ENCODE peak calls at places on chromosomes 7 and 10, in six cellular contexts. One of them, this sample, is unnamed.

GRCh38 chr10:125762692-125763648 is 12.7 kb downstream of the MMP21 start:
- DNase-seq in IMR-90: no peak
- DNase-seq in pancreas: no peak
- DNase-seq in psoas muscle: no peak
- DNase-seq in left ventricle myocardium inferior: no peak
- DNase-seq in astrocyte: no peak
- DNase-seq in this sample: no peak

GRCh38 chr7:98654524-98655272 is 37.6 kb downstream of the NPTX2 start:
- DNase-seq in left ventricle myocardium inferior: no peak
- DNase-seq in psoas muscle: no peak
- DNase-seq in IMR-90: no peak
- DNase-seq in astrocyte: no peak
- DNase-seq in pancreas: peak
- DNase-seq in this sample: no peak

GRCh38 chr10:114537791-114538543 is 120.1 kb downstream of the ABLIM1 start:
- DNase-seq in astrocyte: no peak
- DNase-seq in pancreas: no peak
- DNase-seq in psoas muscle: no peak
- DNase-seq in IMR-90: no peak
- DNase-seq in left ventricle myocardium inferior: no peak
- DNase-seq in this sample: no peak

GRCh38 chr7:77269360-77270075 is 69.9 kb upstream of the FGL2 start:
- DNase-seq in IMR-90: peak
- DNase-seq in pancreas: no peak
- DNase-seq in astrocyte: no peak
- DNase-seq in psoas muscle: no peak
- DNase-seq in left ventricle myocardium inferior: no peak
- DNase-seq in this sample: no peak

GRCh38 chr10:80296942-80297341 is 7.5 kb upstream of the MAT1A start:
- DNase-seq in pancreas: no peak
- DNase-seq in IMR-90: no peak
- DNase-seq in astrocyte: no peak
- DNase-seq in psoas muscle: no peak
- DNase-seq in left ventricle myocardium inferior: no peak
- DNase-seq in this sample: no peak

GRCh38 chr7:134443396-134444070 is 15.4 kb downstream of the AKR1B1 start:
- DNase-seq in left ventricle myocardium inferior: no peak
- DNase-seq in IMR-90: no peak
- DNase-seq in psoas muscle: no peak
- DNase-seq in pancreas: no peak
- DNase-seq in astrocyte: no peak
- DNase-seq in this sample: no peak

GRCh38 chr7:127189885-127190284 is 62.9 kb downstream of the GRM8 start:
- DNase-seq in astrocyte: no peak
- DNase-seq in left ventricle myocardium inferior: no peak
- DNase-seq in IMR-90: no peak
- DNase-seq in pancreas: no peak
- DNase-seq in psoas muscle: no peak
- DNase-seq in this sample: no peak

GRCh38 chr7:85475476-85475875 is 288.6 kb upstream of the SEMA3D start:
- DNase-seq in psoas muscle: no peak
- DNase-seq in IMR-90: no peak
- DNase-seq in pancreas: no peak
- DNase-seq in astrocyte: no peak
- DNase-seq in left ventricle myocardium inferior: no peak
- DNase-seq in this sample: no peak

GRCh38 chr10:78664929-78665525 is 403.7 kb upstream of the ZMIZ1 start:
- DNase-seq in IMR-90: peak
- DNase-seq in psoas muscle: no peak
- DNase-seq in left ventricle myocardium inferior: no peak
- DNase-seq in pancreas: no peak
- DNase-seq in astrocyte: peak
- DNase-seq in this sample: no peak

GRCh38 chr7:35248576-35249536 is 5.0 kb downstream of the TBX20 start:
- DNase-seq in psoas muscle: no peak
- DNase-seq in IMR-90: no peak
- DNase-seq in astrocyte: no peak
- DNase-seq in left ventricle myocardium inferior: no peak
- DNase-seq in pancreas: no peak
- DNase-seq in this sample: no peak

GRCh38 chr7:2541291-2542010 is 13.9 kb downstream of the BRAT1 start:
- DNase-seq in IMR-90: no peak
- DNase-seq in psoas muscle: no peak
- DNase-seq in left ventricle myocardium inferior: no peak
- DNase-seq in pancreas: peak
- DNase-seq in astrocyte: no peak
- DNase-seq in this sample: no peak

GRCh38 chr7:41162612-41163011 is 540.3 kb downstream of the INHBA start:
- DNase-seq in IMR-90: peak
- DNase-seq in psoas muscle: no peak
- DNase-seq in pancreas: no peak
- DNase-seq in astrocyte: peak
- DNase-seq in left ventricle myocardium inferior: no peak
- DNase-seq in this sample: no peak

GRCh38 chr10:46516660-46517416 is 39.6 kb downstream of the GPRIN2 start:
- DNase-seq in astrocyte: peak
- DNase-seq in pancreas: no peak
- DNase-seq in psoas muscle: no peak
- DNase-seq in left ventricle myocardium inferior: no peak
- DNase-seq in IMR-90: peak
- DNase-seq in this sample: peak

GRCh38 chr7:5420108-5420840 is 3.4 kb downstream of the TNRC18 start:
- DNase-seq in psoas muscle: peak
- DNase-seq in left ventricle myocardium inferior: peak
- DNase-seq in pancreas: peak
- DNase-seq in astrocyte: no peak
- DNase-seq in IMR-90: no peak
- DNase-seq in this sample: no peak

GRCh38 chr7:151008143-151008510 is 16.2 kb downstream of the ATG9B start:
- DNase-seq in pancreas: no peak
- DNase-seq in psoas muscle: no peak
- DNase-seq in left ventricle myocardium inferior: no peak
- DNase-seq in astrocyte: no peak
- DNase-seq in IMR-90: no peak
- DNase-seq in this sample: no peak

GRCh38 chr10:94299417-94299816 is 63.3 kb downstream of the NOC3L start:
- DNase-seq in left ventricle myocardium inferior: no peak
- DNase-seq in pancreas: no peak
- DNase-seq in IMR-90: peak
- DNase-seq in psoas muscle: no peak
- DNase-seq in astrocyte: peak
- DNase-seq in this sample: no peak

GRCh38 chr10:111357859-111358258 is 281.0 kb downstream of the ADRA2A start:
- DNase-seq in psoas muscle: no peak
- DNase-seq in astrocyte: no peak
- DNase-seq in left ventricle myocardium inferior: no peak
- DNase-seq in pancreas: no peak
- DNase-seq in IMR-90: no peak
- DNase-seq in this sample: no peak

GRCh38 chr7:77796960-77797359 is 1.3 kb downstream of the TMEM60 start:
- DNase-seq in astrocyte: no peak
- DNase-seq in left ventricle myocardium inferior: no peak
- DNase-seq in IMR-90: no peak
- DNase-seq in psoas muscle: no peak
- DNase-seq in pancreas: no peak
- DNase-seq in this sample: no peak

GRCh38 chr7:153939654-153940053 is 112.5 kb upstream of the DPP6 start:
- DNase-seq in pancreas: no peak
- DNase-seq in left ventricle myocardium inferior: no peak
- DNase-seq in IMR-90: no peak
- DNase-seq in astrocyte: no peak
- DNase-seq in psoas muscle: no peak
- DNase-seq in this sample: no peak

GRCh38 chr10:115827180-115827579 is 445.8 kb downstream of the GFRA1 start:
- DNase-seq in left ventricle myocardium inferior: no peak
- DNase-seq in psoas muscle: peak
- DNase-seq in IMR-90: peak
- DNase-seq in astrocyte: peak
- DNase-seq in pancreas: no peak
- DNase-seq in this sample: peak

GRCh38 chr10:129774082-129774735 is 189.9 kb downstream of the EBF3 start:
- DNase-seq in IMR-90: no peak
- DNase-seq in psoas muscle: no peak
- DNase-seq in astrocyte: no peak
- DNase-seq in pancreas: peak
- DNase-seq in left ventricle myocardium inferior: no peak
- DNase-seq in this sample: no peak

GRCh38 chr10:102918817-102919236 is 733 bp downstream of the CNNM2 start:
- DNase-seq in psoas muscle: no peak
- DNase-seq in astrocyte: no peak
- DNase-seq in left ventricle myocardium inferior: no peak
- DNase-seq in IMR-90: no peak
- DNase-seq in pancreas: peak
- DNase-seq in this sample: no peak

GRCh38 chr7:139099181-139099947 is 10.2 kb downstream of the ZC3HAV1 start:
- DNase-seq in pancreas: no peak
- DNase-seq in psoas muscle: no peak
- DNase-seq in left ventricle myocardium inferior: no peak
- DNase-seq in IMR-90: peak
- DNase-seq in astrocyte: peak
- DNase-seq in this sample: no peak
- H3K4me3 ChIP-seq in pancreas: no peak
- H3K4me3 ChIP-seq in psoas muscle: no peak
- H3K4me3 ChIP-seq in left ventricle myocardium inferior: no peak
- H3K4me3 ChIP-seq in IMR-90: no peak
- H3K4me3 ChIP-seq in astrocyte: no peak
- H3K4me3 ChIP-seq in this sample: no peak

DNA sequence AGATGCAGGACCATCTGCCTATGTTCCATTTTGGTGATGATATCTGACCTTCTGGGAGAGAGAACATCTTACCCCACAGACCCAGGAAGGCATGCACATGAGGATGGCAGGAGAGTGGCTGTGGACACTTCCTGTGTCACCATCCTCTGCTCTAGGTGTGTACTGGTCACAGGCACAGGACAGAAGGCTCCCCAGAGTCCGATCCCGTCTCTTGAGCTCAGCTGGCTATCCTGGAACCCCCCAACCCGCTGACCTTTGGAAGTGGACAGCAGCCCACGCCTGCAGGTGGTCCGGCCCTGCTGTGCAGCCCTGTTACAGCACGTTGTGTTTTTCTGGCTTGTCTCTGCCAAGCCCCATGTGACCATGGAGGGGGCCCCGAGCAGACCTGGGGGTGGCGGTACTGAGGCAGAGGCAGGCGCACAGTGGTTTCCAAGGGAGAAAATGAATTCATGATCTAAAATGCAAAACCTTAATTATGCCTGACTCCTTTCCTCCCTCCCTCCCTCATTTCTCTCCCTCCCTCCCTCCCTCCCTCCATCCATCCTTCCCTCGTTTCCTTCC is 178.8 kb downstream of the CUX1 start:
- DNase-seq in astrocyte: no peak
- DNase-seq in pancreas: no peak
- DNase-seq in IMR-90: no peak
- DNase-seq in psoas muscle: no peak
- DNase-seq in left ventricle myocardium inferior: no peak
- DNase-seq in this sample: no peak
- TF ChIP-seq CTCF in astrocyte: no peak
- TF ChIP-seq CTCF in pancreas: no peak
- TF ChIP-seq CTCF in IMR-90: no peak
- TF ChIP-seq CTCF in psoas muscle: no peak
- TF ChIP-seq CTCF in left ventricle myocardium inferior: no peak
- TF ChIP-seq CTCF in this sample: no peak

GRCh38 chr7:55044791-55045190 is 26.0 kb downstream of the EGFR start:
- DNase-seq in astrocyte: peak
- DNase-seq in left ventricle myocardium inferior: no peak
- DNase-seq in pancreas: no peak
- DNase-seq in IMR-90: no peak
- DNase-seq in psoas muscle: no peak
- DNase-seq in this sample: no peak
- H3K27ac ChIP-seq in astrocyte: no peak
- H3K27ac ChIP-seq in left ventricle myocardium inferior: no peak
- H3K27ac ChIP-seq in pancreas: no peak
- H3K27ac ChIP-seq in IMR-90: no peak
- H3K27ac ChIP-seq in psoas muscle: peak
- H3K27ac ChIP-seq in this sample: peak

GRCh38 chr7:111239437-111239836 is 148.5 kb downstream of the LRRN3 start:
- DNase-seq in left ventricle myocardium inferior: no peak
- DNase-seq in pancreas: no peak
- DNase-seq in psoas muscle: no peak
- DNase-seq in astrocyte: peak
- DNase-seq in IMR-90: no peak
- DNase-seq in this sample: no peak
- H3K4me3 ChIP-seq in left ventricle myocardium inferior: peak
- H3K4me3 ChIP-seq in pancreas: no peak
- H3K4me3 ChIP-seq in psoas muscle: no peak
- H3K4me3 ChIP-seq in astrocyte: no peak
- H3K4me3 ChIP-seq in IMR-90: no peak
- H3K4me3 ChIP-seq in this sample: no peak

DNA sequence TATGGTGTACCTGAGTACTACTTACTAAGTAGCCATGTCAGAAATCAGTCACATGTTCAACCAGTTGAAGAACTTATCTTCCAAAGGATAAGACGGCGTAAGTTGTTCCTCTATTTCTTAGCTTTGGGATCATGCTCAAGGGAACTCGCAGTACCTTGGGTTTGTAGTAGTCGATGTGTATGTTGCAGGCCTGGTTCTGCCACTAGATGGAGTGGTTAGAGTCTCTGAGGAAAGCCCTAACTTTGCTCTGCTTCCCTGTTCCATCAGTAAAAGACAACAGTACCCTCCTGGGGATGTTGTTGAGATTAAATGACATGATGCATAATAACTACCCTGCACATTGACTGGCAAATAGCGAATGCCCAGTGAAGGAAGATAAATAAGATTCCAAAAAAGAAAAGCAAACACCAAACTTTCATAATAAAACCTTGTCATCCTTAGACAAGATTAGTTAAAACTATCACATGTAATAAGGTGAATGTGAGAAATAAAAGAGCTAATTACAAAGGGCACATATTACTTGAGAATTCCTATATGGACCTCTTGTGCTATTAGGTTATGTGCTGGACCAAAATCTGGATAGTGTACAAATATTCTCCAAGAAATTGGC is 165.9 kb downstream of the ABCA13 start:
- DNase-seq in astrocyte: peak
- DNase-seq in left ventricle myocardium inferior: no peak
- DNase-seq in psoas muscle: no peak
- DNase-seq in pancreas: no peak
- DNase-seq in IMR-90: peak
- DNase-seq in this sample: no peak
- TF ChIP-seq CTCF in astrocyte: peak
- TF ChIP-seq CTCF in left ventricle myocardium inferior: peak
- TF ChIP-seq CTCF in psoas muscle: no peak
- TF ChIP-seq CTCF in pancreas: no peak
- TF ChIP-seq CTCF in IMR-90: peak
- TF ChIP-seq CTCF in this sample: peak

DNA sequence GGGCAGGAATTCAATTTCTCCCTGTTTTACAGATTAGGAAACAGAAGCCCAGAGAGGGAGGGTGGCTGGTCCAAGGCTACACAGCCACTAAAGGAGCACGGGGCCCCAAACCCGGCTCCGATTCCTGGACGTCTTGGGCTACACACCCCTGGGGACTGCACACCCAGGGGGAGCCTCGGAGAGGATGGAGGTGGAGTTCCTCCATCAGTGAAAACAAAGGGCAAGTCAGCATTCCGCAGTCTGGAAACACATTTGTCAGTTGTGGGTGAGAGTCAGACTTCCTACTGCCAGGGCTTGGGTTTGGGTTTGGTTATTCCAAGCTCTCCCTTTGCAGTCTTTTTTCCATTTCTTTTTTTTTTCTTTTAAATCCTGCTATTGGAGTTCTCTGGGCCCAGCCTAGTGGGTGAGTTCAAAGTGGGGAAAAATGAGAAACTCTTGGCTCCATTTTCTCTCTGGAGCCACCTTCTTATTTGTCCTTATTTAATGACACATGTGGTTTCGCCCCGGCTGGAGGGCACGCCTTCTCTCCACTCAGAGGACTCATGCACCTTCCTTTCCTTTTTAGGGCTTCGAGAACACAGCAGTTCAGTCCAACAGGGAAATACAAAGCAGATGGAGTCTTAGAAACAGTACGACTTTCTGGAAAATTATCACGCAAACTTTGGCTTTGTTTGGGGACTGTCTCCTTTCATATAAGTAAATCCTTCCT is 59.8 kb upstream of the AQP1 start:
- DNase-seq in psoas muscle: no peak
- DNase-seq in astrocyte: no peak
- DNase-seq in left ventricle myocardium inferior: no peak
- DNase-seq in IMR-90: no peak
- DNase-seq in pancreas: no peak
- DNase-seq in this sample: no peak
- H3K27ac ChIP-seq in psoas muscle: peak
- H3K27ac ChIP-seq in astrocyte: no peak
- H3K27ac ChIP-seq in left ventricle myocardium inferior: peak
- H3K27ac ChIP-seq in IMR-90: no peak
- H3K27ac ChIP-seq in pancreas: no peak
- H3K27ac ChIP-seq in this sample: no peak

This sample was measured in AG04450.